ENCODE peak calls at places on chromosome 2, in five cellular contexts. D is stimulated activated CD8-positive, alpha-beta memory T cell treated with anti-CD3 and anti-CD28 coated beads, Interleukin-4, amount 100 ng/mL, for 1 hour; V is dorsolateral prefrontal cortex; H is hypothalamus; P is ELR. K is an unnamed sample.

GRCh38 chr2:197183355-197183754 is 127.2 kb downstream of the ANKRD44 start:
- DNase-seq in D (no peak), V (no peak), H (no peak), P (peak), K (no peak)

GRCh38 chr2:190409616-190410015 is 1.5 kb downstream of the MFSD6 start:
- DNase-seq in D (no peak), V (no peak), H (no peak), P (no peak), K (no peak)

GRCh38 chr2:203808041-203808750 is 59.4 kb upstream of the CTLA4 start:
- DNase-seq in D (no peak), V (no peak), H (no peak), P (peak), K (no peak)

GRCh38 chr2:186913870-186914269 is 64.9 kb upstream of the ZSWIM2 start:
- DNase-seq in D (no peak), V (no peak), H (no peak), P (no peak), K (no peak)

GRCh38 chr2:69190743-69191425 is 177.9 kb downstream of the ANTXR1 start:
- DNase-seq in D (no peak), V (no peak), H (no peak), P (no peak), K (no peak)

GRCh38 chr2:39127973-39128372 is 7.1 kb upstream of the SOS1 start:
- DNase-seq in D (peak), V (no peak), H (no peak), P (peak), K (no peak)

GRCh38 chr2:29525921-29526320 is 395.5 kb downstream of the ALK start:
- DNase-seq in D (no peak), V (no peak), H (no peak), P (no peak), K (no peak)

GRCh38 chr2:55268907-55269611 is at the start of gene MTIF2:
- DNase-seq in D (peak), V (peak), H (peak), P (peak), K (peak)

GRCh38 chr2:46047280-46047679 is 249.9 kb upstream of the EPAS1 start:
- DNase-seq in D (no peak), V (no peak), H (no peak), P (no peak), K (no peak)

GRCh38 chr2:176409671-176410070 is 140.4 kb downstream of the MTX2 start:
- DNase-seq in D (no peak), V (no peak), H (no peak), P (no peak), K (no peak)

GRCh38 chr2:173963323-173963816 is 1.8 kb downstream of the SP3 start:
- DNase-seq in D (peak), V (peak), H (no peak), P (peak), K (no peak)

GRCh38 chr2:168343586-168343985 is 96.2 kb upstream of the STK39 start:
- DNase-seq in D (no peak), V (no peak), H (no peak), P (peak), K (no peak)

GRCh38 chr2:17539596-17539992 is 902 bp upstream of the VSNL1 start:
- DNase-seq in D (no peak), V (no peak), H (no peak), P (no peak), K (no peak)

GRCh38 chr2:71235930-71236587 is 9.2 kb upstream of the PAIP2B start:
- DNase-seq in D (no peak), V (no peak), H (no peak), P (no peak), K (no peak)

GRCh38 chr2:159078443-159078842 is 110.0 kb downstream of the TANC1 start:
- DNase-seq in D (no peak), V (no peak), H (no peak), P (no peak), K (no peak)

GRCh38 chr2:84880645-84881521 is at the start of gene TRABD2A:
- DNase-seq in D (no peak), V (no peak), H (no peak), P (peak), K (no peak)

GRCh38 chr2:23904215-23904614 is 22.7 kb downstream of the ATAD2B start:
- DNase-seq in D (no peak), V (no peak), H (no peak), P (no peak), K (no peak)

GRCh38 chr2:46150445-46150970 is 146.7 kb upstream of the EPAS1 start:
- DNase-seq in D (no peak), V (no peak), H (no peak), P (no peak), K (no peak)

GRCh38 chr2:208142255-208142924 is 3.6 kb downstream of the CRYGB start:
- DNase-seq in D (no peak), V (no peak), H (no peak), P (no peak), K (no peak)

GRCh38 chr2:38467768-38468463 is 90.8 kb upstream of the ATL2 start:
- DNase-seq in D (no peak), V (no peak), H (no peak), P (no peak), K (no peak)

GRCh38 chr2:28407131-28407975 is 14.7 kb downstream of the FOSL2 start:
- DNase-seq in D (no peak), V (no peak), H (no peak), P (no peak), K (no peak)

GRCh38 chr2:196277002-196277401 is 105.6 kb upstream of the STK17B start:
- DNase-seq in D (no peak), V (no peak), H (no peak), P (peak), K (no peak)

GRCh38 chr2:190340369-190340768 is 3.0 kb upstream of the INPP1 start:
- DNase-seq in D (no peak), V (no peak), H (no peak), P (peak), K (no peak)

GRCh38 chr2:236665572-236666118 is 96.0 kb downstream of the ACKR3 start:
- DNase-seq in D (no peak), V (no peak), H (no peak), P (peak), K (no peak)

GRCh38 chr2:84388133-84388532 is 70.9 kb downstream of the SUCLG1 start:
- DNase-seq in D (no peak), V (no peak), H (no peak), P (peak), K (no peak)

GRCh38 chr2:163775304-163775703 is 39.5 kb upstream of the FIGN start:
- DNase-seq in D (no peak), V (no peak), H (no peak), P (peak), K (no peak)

GRCh38 chr2:121771976-121772742 is 16.7 kb downstream of the TSN start:
- DNase-seq in D (no peak), V (no peak), H (no peak), P (no peak), K (no peak)

GRCh38 chr2:201432038-201432437 is 19.2 kb downstream of the TRAK2 start:
- DNase-seq in D (no peak), V (no peak), H (no peak), P (peak), K (no peak)

GRCh38 chr2:58427572-58428285 is 186.6 kb upstream of the FANCL start:
- DNase-seq in D (no peak), V (peak), H (no peak), P (peak), K (no peak)